ENCODE peak calls at places on chromosomes 3 and 15, in four cellular contexts. X is ACHN; P is foreskin fibroblast; L is activated CD8-positive, alpha-beta memory T cell treated with anti-CD3 and anti-CD28 coated beads, Interleukin-2, amount 50 U/mL, for 4 hours. K is an unnamed sample.

GRCh38 chr3:151675858-151676615 is 57.7 kb upstream of the AADACL2 start:
- DNase-seq in X (no peak), P (peak), L (no peak), K (no peak)

GRCh38 chr3:108589998-108590323 is 439 bp downstream of the DZIP3 start:
- DNase-seq in X (no peak), P (no peak), L (no peak), K (no peak)

GRCh38 chr3:4772171-4772804 is 206.9 kb upstream of the BHLHE40 start:
- DNase-seq in X (no peak), P (peak), L (no peak), K (peak)

GRCh38 chr3:183988216-183988790 is 29.4 kb downstream of the ABCC5 start:
- DNase-seq in X (no peak), P (no peak), L (no peak), K (no peak)

GRCh38 chr15:75842722-75843617 is at the start of gene UBE2Q2:
- DNase-seq in X (peak), P (peak), L (peak), K (peak)

GRCh38 chr3:126152931-126153694 is 27.3 kb downstream of the ALDH1L1 start:
- DNase-seq in X (no peak), P (no peak), L (no peak), K (no peak)

GRCh38 chr3:11095932-11096265 is 58.4 kb upstream of the HRH1 start:
- DNase-seq in X (peak), P (no peak), L (no peak), K (peak)

GRCh38 chr3:47282424-47283192 is at the start of the genes KIF9 and KLHL18:
- DNase-seq in X (peak), P (peak), L (peak), K (peak)

GRCh38 chr15:93001156-93001555 is 87.9 kb downstream of the RGMA start:
- DNase-seq in X (no peak), P (no peak), L (no peak), K (no peak)

GRCh38 chr15:48324949-48325348 is 6.3 kb upstream of the DUT start:
- DNase-seq in X (no peak), P (no peak), L (no peak), K (no peak)

GRCh38 chr3:196222876-196223595 is 6.7 kb downstream of the SLC51A start:
- DNase-seq in X (no peak), P (no peak), L (no peak), K (no peak)

GRCh38 chr3:58171126-58171525 is 39.6 kb downstream of the DNASE1L3 start:
- DNase-seq in X (no peak), P (no peak), L (no peak), K (no peak)

GRCh38 chr3:124829819-124830554 is 57.2 kb downstream of the ITGB5 start:
- DNase-seq in X (no peak), P (peak), L (no peak), K (no peak)